ENCODE peak calls at places on chromosomes 7 and 10, in six cellular contexts. A, B, I, L, F and O are unnamed samples.

GRCh38 chr7:76352193-76352592 is 6.6 kb downstream of the YWHAG start:
- DNase-seq in A (no peak), B (no peak), I (no peak), L (no peak), F (no peak), O (no peak)

GRCh38 chr7:44220046-44220720 is 19.4 kb downstream of the YKT6 start:
- DNase-seq in A (no peak), B (no peak), I (no peak), L (no peak), F (peak), O (no peak)

GRCh38 chr10:18684416-18684815 is 25.2 kb downstream of the ARL5B start:
- DNase-seq in A (no peak), B (no peak), I (no peak), L (no peak), F (no peak), O (no peak)

GRCh38 chr10:100780324-100780723 is 34.9 kb downstream of the PAX2 start:
- DNase-seq in A (no peak), B (no peak), I (no peak), L (no peak), F (no peak), O (no peak)

GRCh38 chr10:15293862-15294835 is 76.9 kb downstream of the FAM171A1 start:
- DNase-seq in A (no peak), B (no peak), I (no peak), L (peak), F (no peak), O (no peak)

GRCh38 chr10:125629758-125630376 is 53.1 kb downstream of the TEX36 start:
- DNase-seq in A (no peak), B (no peak), I (peak), L (no peak), F (no peak), O (no peak)

GRCh38 chr7:24291271-24291670 is 7.3 kb downstream of the NPY start:
- DNase-seq in A (no peak), B (no peak), I (no peak), L (no peak), F (no peak), O (no peak)

GRCh38 chr7:867001-867405 is 9.4 kb upstream of the GET4 start:
- DNase-seq in A (peak), B (peak), I (no peak), L (no peak), F (no peak), O (no peak)

GRCh38 chr7:7821517-7821916 is 103.1 kb upstream of the RPA3 start:
- DNase-seq in A (no peak), B (no peak), I (no peak), L (no peak), F (no peak), O (no peak)

GRCh38 chr10:89303161-89303560 is 1.3 kb downstream of the IFIT2 start:
- DNase-seq in A (no peak), B (no peak), I (no peak), L (no peak), F (no peak), O (no peak)

GRCh38 chr10:104099274-104099673 is 13.6 kb upstream of the COL17A1 start:
- DNase-seq in A (no peak), B (no peak), I (no peak), L (no peak), F (no peak), O (no peak)

GRCh38 chr10:130037169-130037661 is 73.1 kb upstream of the EBF3 start:
- DNase-seq in A (no peak), B (no peak), I (no peak), L (no peak), F (no peak), O (no peak)

GRCh38 chr10:33772370-33773331 is 438.2 kb upstream of the NRP1 start:
- DNase-seq in A (no peak), B (no peak), I (no peak), L (no peak), F (no peak), O (peak)

GRCh38 chr7:40059057-40059456 is 75.4 kb downstream of the MPLKIP start:
- DNase-seq in A (no peak), B (no peak), I (no peak), L (no peak), F (no peak), O (no peak)

GRCh38 chr10:200405-200804 is 65.2 kb downstream of the ZMYND11 start:
- DNase-seq in A (no peak), B (no peak), I (no peak), L (no peak), F (no peak), O (no peak)

GRCh38 chr10:82827901-82828300 is 952.9 kb downstream of the NRG3 start:
- DNase-seq in A (no peak), B (no peak), I (no peak), L (no peak), F (no peak), O (no peak)

GRCh38 chr7:27235387-27236052 is 7.1 kb upstream of the EVX1 start:
- DNase-seq in A (no peak), B (no peak), I (peak), L (no peak), F (peak), O (peak)

GRCh38 chr7:40332516-40332915 is 197.7 kb downstream of the SUGCT start:
- DNase-seq in A (no peak), B (no peak), I (no peak), L (no peak), F (no peak), O (no peak)

GRCh38 chr7:3082831-3083230 is 39.2 kb upstream of the CARD11 start:
- DNase-seq in A (no peak), B (no peak), I (no peak), L (no peak), F (no peak), O (no peak)

GRCh38 chr10:88800152-88801125 is 2.1 kb upstream of the LIPM start:
- DNase-seq in A (no peak), B (no peak), I (no peak), L (no peak), F (no peak), O (peak)

GRCh38 chr7:121609208-121609607 is 213.1 kb upstream of the FAM3C start:
- DNase-seq in A (no peak), B (no peak), I (no peak), L (no peak), F (no peak), O (no peak)

GRCh38 chr7:121603886-121604285 is 207.8 kb upstream of the FAM3C start:
- DNase-seq in A (no peak), B (no peak), I (no peak), L (no peak), F (no peak), O (no peak)

GRCh38 chr7:121608785-121609184 is 212.7 kb upstream of the FAM3C start:
- DNase-seq in A (no peak), B (no peak), I (no peak), L (no peak), F (no peak), O (no peak)

GRCh38 chr7:121604627-121605296 is 208.7 kb upstream of the FAM3C start:
- DNase-seq in A (no peak), B (no peak), I (peak), L (no peak), F (no peak), O (no peak)

GRCh38 chr7:121605297-121605640 is 209.2 kb upstream of the FAM3C start:
- DNase-seq in A (no peak), B (no peak), I (peak), L (no peak), F (no peak), O (no peak)
- TF ChIP-seq CTCF in A (no peak), B (no peak), I (peak), L (peak), F (no peak), O (no peak)

GRCh38 chr7:116464375-116464774 is 35.2 kb upstream of the CAV2 start:
- DNase-seq in A (no peak), B (no peak), I (no peak), L (no peak), F (no peak), O (no peak)

GRCh38 chr7:116465125-116465524 is 34.4 kb upstream of the CAV2 start:
- DNase-seq in A (no peak), B (no peak), I (no peak), L (no peak), F (no peak), O (no peak)

GRCh38 chr7:116463956-116464355 is 35.6 kb upstream of the CAV2 start:
- DNase-seq in A (no peak), B (no peak), I (no peak), L (no peak), F (no peak), O (no peak)

DNA sequence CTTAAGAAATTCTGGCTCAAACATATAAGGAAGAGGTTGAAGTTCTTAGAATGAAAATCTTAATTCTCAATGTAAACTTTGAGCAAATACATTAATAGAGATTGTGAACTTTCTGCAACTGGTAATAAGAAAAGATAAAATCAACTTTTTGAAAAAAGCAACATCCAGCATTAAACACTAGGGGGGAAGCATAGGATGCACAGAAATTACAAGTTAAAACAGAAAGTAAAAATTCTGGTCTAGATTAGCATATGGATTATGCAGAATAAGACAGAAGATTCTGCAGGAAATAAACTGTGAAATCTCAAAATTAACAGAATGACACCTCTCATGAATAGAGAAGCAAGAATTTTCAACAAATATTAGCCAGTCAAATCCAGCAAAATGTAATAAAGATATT is 38.0 kb upstream of the CAV2 start:
- DNase-seq in A (no peak), B (no peak), I (no peak), L (no peak), F (no peak), O (no peak)
- TF ChIP-seq CTCF in A (no peak), B (no peak), I (no peak), L (no peak), F (no peak), O (no peak)

GRCh38 chr7:4837814-4838625 is 23.8 kb downstream of the PAPOLB start:
- DNase-seq in A (no peak), B (no peak), I (no peak), L (no peak), F (no peak), O (no peak)
- TF ChIP-seq CTCF in A (no peak), B (no peak), I (no peak), L (no peak), F (no peak), O (no peak)

DNA sequence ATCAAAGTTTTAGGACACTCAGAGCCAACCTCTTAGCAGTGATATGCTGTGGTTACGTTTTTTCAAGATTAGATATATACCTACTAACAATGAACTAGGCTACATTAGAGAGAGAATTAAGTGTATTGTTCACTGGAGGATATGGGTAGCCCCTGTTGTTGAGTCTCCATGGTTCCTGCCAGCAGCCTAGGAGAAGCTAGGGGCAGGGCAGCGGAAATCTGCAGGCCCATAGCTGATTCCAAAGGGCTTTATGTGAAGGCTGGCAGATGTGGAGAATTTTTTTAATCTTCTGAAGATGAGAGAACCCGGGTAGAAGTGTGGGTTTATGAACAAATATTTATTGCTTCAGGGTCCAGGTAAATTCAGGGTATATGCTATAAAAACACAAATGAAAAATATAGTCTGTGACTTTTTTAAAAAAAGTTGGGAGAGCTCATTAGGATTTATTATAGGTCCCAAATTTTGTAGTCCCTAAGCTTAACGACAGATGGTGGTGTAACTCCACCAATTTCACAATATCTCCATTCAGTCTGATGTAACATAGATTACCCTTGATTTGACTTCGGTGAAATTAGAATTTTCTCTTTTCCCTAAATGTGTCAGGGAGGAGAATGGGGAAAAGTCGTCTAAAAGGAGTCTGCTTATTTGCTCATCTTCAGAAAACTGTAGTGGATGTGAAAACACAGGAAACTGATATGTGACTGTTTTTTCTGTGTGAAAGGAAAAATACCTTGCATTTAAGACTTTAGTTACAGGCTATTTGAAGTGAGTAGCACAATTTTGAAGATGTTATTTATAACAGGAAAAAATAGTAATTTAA is 163.0 kb upstream of the PPP1R3A start:
- DNase-seq in A (no peak), B (no peak), I (peak), L (no peak), F (no peak), O (peak)
- TF ChIP-seq CTCF in A (no peak), B (peak), I (peak), L (peak), F (peak), O (peak)

DNA sequence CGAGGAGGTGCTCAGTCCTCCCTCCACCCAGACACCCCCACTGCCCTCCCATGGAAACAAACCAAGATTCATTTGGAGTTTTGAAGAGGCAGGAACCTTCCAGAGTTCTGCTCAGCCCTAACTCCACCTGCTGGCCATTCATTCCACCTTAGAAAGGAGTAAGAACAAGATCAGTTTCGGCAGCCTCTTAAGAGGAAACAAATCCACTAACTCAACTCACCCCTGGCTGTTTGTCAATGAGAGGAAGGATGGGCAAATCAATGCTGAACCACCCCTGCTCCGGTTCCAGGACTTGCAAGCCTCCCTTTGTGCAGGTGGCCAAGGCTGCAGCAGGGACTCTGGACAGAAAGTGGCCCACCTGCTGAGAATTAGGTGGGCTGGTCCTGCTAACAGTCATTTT is 26.2 kb downstream of the CCDC3 start:
- DNase-seq in A (no peak), B (no peak), I (peak), L (no peak), F (no peak), O (no peak)
- TF ChIP-seq CTCF in A (no peak), B (no peak), I (no peak), L (peak), F (no peak), O (no peak)

DNA sequence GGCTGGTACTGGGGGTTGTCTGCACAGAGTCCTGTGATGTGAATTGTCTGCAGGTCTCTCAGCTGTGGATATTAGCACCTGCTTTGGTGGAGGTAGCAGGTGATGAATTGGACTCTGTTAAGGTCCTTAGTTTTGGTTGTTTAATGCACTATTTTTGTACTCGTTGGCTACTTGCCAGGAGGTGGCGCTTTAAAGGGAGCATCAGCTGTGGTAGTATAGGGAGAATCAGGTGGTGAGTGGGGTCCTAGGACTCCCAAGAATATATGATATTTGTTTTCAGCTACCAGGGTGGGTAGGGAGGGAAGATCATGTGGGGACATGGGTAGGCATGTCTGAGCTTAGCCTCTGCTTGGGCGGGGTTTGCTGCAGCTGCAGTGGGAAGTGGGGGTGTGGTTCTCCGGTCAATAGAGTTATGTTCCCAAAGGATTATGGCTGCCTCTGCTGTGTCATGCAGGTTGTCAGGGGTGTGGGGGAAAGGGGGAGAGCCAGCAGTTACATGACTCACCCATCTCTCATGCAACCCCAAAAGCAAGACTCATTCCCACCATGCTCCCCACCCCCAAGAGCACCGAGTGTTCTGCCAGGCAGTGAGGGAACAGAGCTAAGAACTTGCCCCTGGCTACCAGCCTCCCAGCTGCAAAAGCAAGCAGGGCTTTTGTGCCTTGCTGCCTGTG is 53.7 kb upstream of the ZNF273 start:
- DNase-seq in A (no peak), B (no peak), I (no peak), L (no peak), F (no peak), O (no peak)
- TF ChIP-seq CTCF in A (no peak), B (no peak), I (no peak), L (no peak), F (no peak), O (no peak)

GRCh38 chr7:156818133-156818532 is 74.8 kb downstream of the LMBR1 start:
- DNase-seq in A (no peak), B (no peak), I (no peak), L (no peak), F (no peak), O (no peak)

GRCh38 chr7:156820445-156821063 is 72.4 kb downstream of the LMBR1 start:
- DNase-seq in A (no peak), B (no peak), I (no peak), L (no peak), F (no peak), O (no peak)

GRCh38 chr7:156811706-156812105 is 81.3 kb downstream of the LMBR1 start:
- DNase-seq in A (no peak), B (no peak), I (no peak), L (no peak), F (no peak), O (no peak)

GRCh38 chr7:156819733-156820295 is 73.2 kb downstream of the LMBR1 start:
- DNase-seq in A (no peak), B (no peak), I (no peak), L (no peak), F (no peak), O (no peak)

GRCh38 chr7:156816943-156817572 is 75.9 kb downstream of the LMBR1 start:
- DNase-seq in A (no peak), B (no peak), I (no peak), L (no peak), F (no peak), O (no peak)
- TF ChIP-seq CTCF in A (no peak), B (no peak), I (no peak), L (peak), F (peak), O (peak)

DNA sequence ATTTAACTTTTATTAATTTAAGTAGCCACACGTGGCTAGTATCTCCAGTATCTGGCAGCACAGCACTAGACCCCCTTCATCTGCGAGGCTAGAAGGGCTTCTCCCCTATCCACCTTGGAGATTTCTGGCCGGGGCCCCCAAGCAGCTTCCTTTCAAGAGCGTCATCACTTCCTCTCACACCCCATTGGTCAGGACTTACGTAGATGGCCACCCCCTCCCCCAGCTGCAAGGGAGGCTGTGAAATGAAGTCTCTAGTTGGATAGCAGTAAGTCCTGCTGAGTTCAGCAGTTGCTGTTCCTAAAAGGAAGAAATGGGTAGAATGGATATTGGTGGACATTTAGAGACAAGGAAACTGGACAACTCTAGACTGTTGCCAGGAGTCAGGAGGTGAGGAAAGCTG is 33.8 kb upstream of the COMTD1 start:
- DNase-seq in A (no peak), B (no peak), I (no peak), L (no peak), F (no peak), O (no peak)
- TF ChIP-seq CTCF in A (no peak), B (no peak), I (no peak), L (no peak), F (no peak), O (no peak)